ENCODE peak calls at places on chromosomes 4 and X, in ten cellular contexts. J is hepatocyte; C is endodermal cell; Q is endothelial cell of umbilical vein; X is CD8-positive, alpha-beta T cell; B is SK-N-SH; V is mammary epithelial cell; R is left ventricle myocardium inferior; K is heart right ventricle; O is fibroblast of lung. E is an unnamed sample. For H3K9me3, the result is how much of the 10 kb centered on the place peaks cover.

GRCh38 chr4:180967936-180968335 is 1275.3 kb upstream of the TENM3 start:
- DNase-seq in J (no peak), C (no peak), Q (no peak), X (no peak), B (no peak), V (no peak), R (no peak), K (no peak), O (no peak), E (no peak)

GRCh38 chr4:53185853-53186590 is 179.8 kb downstream of the SCFD2 start:
- DNase-seq in J (no peak), C (no peak), Q (no peak), X (no peak), B (no peak), V (peak), R (no peak), K (no peak), O (peak), E (no peak)

GRCh38 chrX:20522420-20522819 is 255.7 kb upstream of the RPS6KA3 start:
- DNase-seq in J (no peak), C (no peak), Q (no peak), X (no peak), B (no peak), V (no peak), R (no peak), K (no peak), O (peak), E (no peak)

GRCh38 chr4:11151500-11151899 is 277.2 kb downstream of the HS3ST1 start:
- DNase-seq in J (no peak), C (no peak), Q (no peak), X (no peak), B (no peak), V (no peak), R (no peak), K (no peak), O (no peak), E (no peak)

GRCh38 chr4:2931765-2932560 is 31.2 kb downstream of the NOP14 start:
- DNase-seq in J (no peak), C (peak), Q (peak), X (no peak), B (no peak), V (no peak), R (peak), K (peak), O (no peak), E (no peak)

GRCh38 chr4:113452868-113453620 is 308.5 kb downstream of the CAMK2D start:
- DNase-seq in J (no peak), C (peak), Q (peak), X (no peak), B (no peak), V (no peak), R (no peak), K (peak), O (peak), E (no peak)

GRCh38 chr4:39510348-39510929 is 16.8 kb downstream of the UGDH start:
- DNase-seq in J (no peak), C (no peak), Q (no peak), X (no peak), B (no peak), V (no peak), R (no peak), K (no peak), O (no peak), E (no peak)

GRCh38 chr4:38145741-38146140 is 185.5 kb downstream of the PTTG2 start:
- DNase-seq in J (no peak), C (no peak), Q (no peak), X (no peak), B (no peak), V (no peak), R (no peak), K (no peak), O (peak), E (no peak)

GRCh38 chr4:153530284-153530995 is 64.3 kb downstream of the TMEM131L start:
- DNase-seq in J (no peak), C (no peak), Q (peak), X (no peak), B (no peak), V (no peak), R (no peak), K (no peak), O (no peak), E (no peak)

GRCh38 chr4:146212781-146213180 is 1.6 kb upstream of the REELD1 start:
- DNase-seq in J (no peak), C (no peak), Q (no peak), X (no peak), B (no peak), V (no peak), R (no peak), K (no peak), O (no peak), E (no peak)

GRCh38 chr4:47662975-47663374 is 174.9 kb downstream of the CORIN start:
- DNase-seq in J (no peak), C (peak), Q (no peak), X (no peak), B (no peak), V (no peak), R (no peak), K (no peak), O (no peak), E (peak)

GRCh38 chrX:44908198-44908597 is 35.2 kb downstream of the KDM6A start:
- DNase-seq in J (no peak), C (no peak), Q (no peak), X (no peak), B (no peak), V (no peak), R (no peak), K (no peak), O (no peak), E (no peak)

GRCh38 chr4:5942947-5943346 is 50.1 kb upstream of the CRMP1 start:
- DNase-seq in J (no peak), C (no peak), Q (no peak), X (no peak), B (no peak), V (no peak), R (no peak), K (no peak), O (no peak), E (no peak)

GRCh38 chrX:112197845-112198244 is 115.3 kb upstream of the TRPC5 start:
- DNase-seq in J (peak), C (no peak), Q (no peak), X (no peak), B (no peak), V (no peak), R (no peak), K (no peak), O (no peak), E (no peak)

GRCh38 chr4:82293304-82293703 is 80.5 kb downstream of the HNRNPD start:
- DNase-seq in J (no peak), C (no peak), Q (no peak), X (no peak), B (no peak), V (peak), R (no peak), K (no peak), O (no peak), E (no peak)

GRCh38 chr4:85747871-85748491 is 273.0 kb downstream of the ARHGAP24 start:
- DNase-seq in J (peak), C (peak), Q (peak), X (no peak), B (peak), V (peak), R (no peak), K (peak), O (peak), E (peak)

GRCh38 chr4:24588216-24588954 is 4.0 kb upstream of the DHX15 start:
- DNase-seq in J (no peak), C (no peak), Q (no peak), X (no peak), B (no peak), V (no peak), R (no peak), K (no peak), O (no peak), E (no peak)

GRCh38 chr4:178165909-178166308 is 723.7 kb upstream of the AGA start:
- DNase-seq in J (no peak), C (no peak), Q (no peak), X (no peak), B (no peak), V (no peak), R (no peak), K (no peak), O (no peak), E (no peak)

GRCh38 chr4:122863626-122864025 is 37.0 kb downstream of the FGF2 start:
- DNase-seq in J (no peak), C (no peak), Q (no peak), X (no peak), B (peak), V (no peak), R (no peak), K (no peak), O (no peak), E (no peak)

GRCh38 chr4:38275331-38275821 is 315.2 kb downstream of the PTTG2 start:
- DNase-seq in J (peak), C (peak), Q (no peak), X (no peak), B (no peak), V (peak), R (no peak), K (no peak), O (no peak), E (no peak)

GRCh38 chr4:110626532-110627153 is 3.8 kb upstream of the PITX2 start:
- DNase-seq in J (no peak), C (peak), Q (no peak), X (no peak), B (no peak), V (no peak), R (no peak), K (no peak), O (no peak), E (no peak)

GRCh38 chr4:2930821-2931764 is 32.1 kb downstream of the NOP14 start:
- DNase-seq in J (no peak), C (peak), Q (no peak), X (no peak), B (no peak), V (no peak), R (peak), K (no peak), O (no peak), E (no peak)

GRCh38 chr4:139940600-139940999 is 213.4 kb downstream of the MAML3 start:
- DNase-seq in J (no peak), C (no peak), Q (no peak), X (no peak), B (no peak), V (no peak), R (no peak), K (no peak), O (no peak), E (no peak)

GRCh38 chr4:20825493-20825892 is 125.2 kb downstream of the PACRGL start:
- DNase-seq in J (no peak), C (no peak), Q (no peak), X (no peak), B (no peak), V (no peak), R (no peak), K (no peak), O (no peak), E (no peak)

GRCh38 chrX:42967681-42968080 is 189.7 kb upstream of the PPP1R2C start:
- DNase-seq in J (no peak), C (no peak), Q (no peak), X (no peak), B (no peak), V (no peak), R (no peak), K (no peak), O (peak), E (no peak)

GRCh38 chr4:73661646-73662119 is 41.4 kb upstream of the RASSF6 start:
- DNase-seq in J (no peak), C (no peak), Q (peak), X (no peak), B (no peak), V (peak), R (no peak), K (no peak), O (peak), E (no peak)

GRCh38 chr4:109631709-109632108 is 71.5 kb downstream of the CASP6 start:
- DNase-seq in J (peak), C (peak), Q (no peak), X (no peak), B (no peak), V (no peak), R (no peak), K (peak), O (peak), E (no peak)

GRCh38 chrX:17361620-17362019 is 13.4 kb upstream of the NHS start:
- DNase-seq in J (no peak), C (peak), Q (no peak), X (no peak), B (peak), V (no peak), R (no peak), K (no peak), O (no peak), E (peak)
- TF ChIP-seq CTCF in J (peak), C (peak), Q (peak), X (no peak), B (peak), V (peak), R (no peak), K (no peak), O (peak), E (peak)

GRCh38 chrX:156005144-156005543 is 7.6 kb downstream of the IL9R start:
- DNase-seq in J (no peak), C (no peak), Q (no peak), X (no peak), B (no peak), V (no peak), R (no peak), K (no peak), O (no peak), E (no peak)
- H3K9me3 ChIP-seq in J (under half), C (under half), Q (under half), X (under half), B (under half), V (under half), R (under half), K (under half), O (under half), E (under half)

GRCh38 chrX:116204947-116205346 is 34.4 kb downstream of the AGTR2 start:
- DNase-seq in J (peak), C (no peak), Q (peak), X (no peak), B (peak), V (peak), R (no peak), K (no peak), O (peak), E (no peak)
- TF ChIP-seq CTCF in J (peak), C (peak), Q (no peak), X (no peak), B (peak), V (peak), R (peak), K (peak), O (peak), E (peak)

GRCh38 chrX:73852022-73852421 is 289.0 kb downstream of the CHIC1 start:
- DNase-seq in J (no peak), C (no peak), Q (no peak), X (no peak), B (no peak), V (no peak), R (no peak), K (no peak), O (no peak), E (no peak)
- H3K9me3 ChIP-seq in J (under half), C (under half), Q (under half), X (under half), B (under half), V (under half), R (under half), K (under half), O (under half), E (under half)

DNA sequence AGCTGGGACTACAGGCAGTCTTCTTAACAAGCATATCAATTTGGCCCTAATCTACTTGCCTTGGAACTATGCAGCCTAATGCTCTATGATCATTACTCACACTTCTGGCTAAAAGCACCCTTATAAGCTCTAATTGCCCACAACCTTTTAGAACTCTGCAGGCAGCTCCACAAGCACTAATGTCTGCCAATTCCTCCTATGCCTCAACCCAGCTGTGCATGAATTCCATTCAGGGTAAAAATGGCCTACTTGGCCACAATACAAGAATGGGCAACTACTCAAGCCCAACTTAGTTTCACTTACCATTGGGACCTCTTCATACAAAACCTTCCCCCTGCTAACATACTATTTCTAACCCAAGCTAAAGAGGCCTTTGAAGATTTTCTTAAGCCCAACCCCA is 51.7 kb downstream of the ZNF718 start:
- DNase-seq in J (no peak), C (no peak), Q (no peak), X (no peak), B (no peak), V (no peak), R (no peak), K (no peak), O (no peak), E (no peak)
- TF ChIP-seq CTCF in J (no peak), C (no peak), Q (no peak), X (no peak), B (no peak), V (no peak), R (no peak), K (no peak), O (no peak), E (no peak)

GRCh38 chr4:374298-375160 is 36.9 kb downstream of the ZNF141 start:
- DNase-seq in J (no peak), C (no peak), Q (no peak), X (no peak), B (no peak), V (no peak), R (no peak), K (no peak), O (peak), E (no peak)
- H3K9me3 ChIP-seq in J (half or more), C (half or more), Q (under half), X (half or more), B (half or more), V (half or more), R (half or more), K (half or more), O (under half), E (under half)